ENCODE peak calls at places on chromosomes 6 and 20, in seven cellular contexts. C is HS-5, G is NCI-H1105, E is HTR-8/SVneo, M is T-cell, D is RWPE1, R is globus pallidus. H is an unnamed sample.

GRCh38 chr6:37696841-37697735 is 595 bp downstream of the MDGA1 start:
- DNase-seq in C (no peak), G (no peak), E (no peak), M (peak), D (peak), R (no peak), H (no peak)

GRCh38 chr6:13653296-13653695 is 38.2 kb downstream of the NOL7 start:
- DNase-seq in C (no peak), G (no peak), E (peak), M (no peak), D (no peak), R (no peak), H (no peak)

GRCh38 chr6:136586295-136586694 is 36.1 kb upstream of the MAP7 start:
- DNase-seq in C (peak), G (no peak), E (no peak), M (no peak), D (no peak), R (no peak), H (no peak)

GRCh38 chr20:52219441-52219840 is 27.9 kb upstream of the ZFP64 start:
- DNase-seq in C (no peak), G (no peak), E (no peak), M (no peak), D (peak), R (no peak), H (no peak)

GRCh38 chr6:32178547-32179440 is 589 bp downstream of the RNF5 start:
- DNase-seq in C (no peak), G (no peak), E (no peak), M (no peak), D (peak), R (no peak), H (no peak)

GRCh38 chr6:152502421-152503188 is 134.6 kb downstream of the SYNE1 start:
- DNase-seq in C (no peak), G (no peak), E (no peak), M (no peak), D (no peak), R (no peak), H (no peak)

GRCh38 chr20:40286991-40287531 is 402.0 kb downstream of the MAFB start:
- DNase-seq in C (no peak), G (no peak), E (no peak), M (no peak), D (peak), R (no peak), H (peak)

GRCh38 chr20:41340327-41341055 is at the start of gene LPIN3:
- DNase-seq in C (peak), G (peak), E (peak), M (peak), D (peak), R (peak), H (peak)

GRCh38 chr20:62382306-62383198 is 4.4 kb upstream of the RPS21 start:
- DNase-seq in C (no peak), G (peak), E (peak), M (peak), D (peak), R (peak), H (peak)

GRCh38 chr6:144912474-144912873 is 627.3 kb downstream of the UTRN start:
- DNase-seq in C (peak), G (no peak), E (peak), M (no peak), D (peak), R (no peak), H (no peak)

GRCh38 chr20:63126876-63127699 is 88.8 kb downstream of the YTHDF1 start:
- DNase-seq in C (no peak), G (no peak), E (no peak), M (no peak), D (no peak), R (no peak), H (no peak)

H was measured in Ammon's horn.